ENCODE peak calls at places on chromosomes 5 and 9, in five cellular contexts. U is neuronal stem cell, T is IMR-90, S is H9, V is H1. M is an unnamed sample.

GRCh38 chr5:19531374-19531952 is 456.5 kb downstream of the CDH18 start:
- DNase-seq in V (no peak), U (no peak), T (no peak), S (no peak), M (no peak)

GRCh38 chr9:134193912-134194535 is 29.7 kb upstream of the RNU6ATAC start:
- DNase-seq in V (no peak), T (no peak), U (no peak), S (no peak), M (no peak)

GRCh38 chr5:73233461-73234151 is 60.6 kb downstream of the TMEM174 start:
- DNase-seq in U (peak; percentile 74), T (no peak), V (peak; percentile 76), S (peak; percentile 60), M (peak; percentile 28)

GRCh38 chr5:163705983-163706771 is 200.8 kb downstream of the MAT2B start:
- DNase-seq in U (no peak), T (peak; percentile 86), V (no peak), S (no peak), M (peak; percentile 40)

GRCh38 chr9:90987566-90987965 is 185.9 kb downstream of the SYK start:
- DNase-seq in U (no peak), T (no peak), S (no peak), V (no peak), M (no peak)

GRCh38 chr9:74379718-74380117 is 117.4 kb upstream of the RORB start:
- DNase-seq in V (peak; percentile 54), S (peak; percentile 72), T (no peak), U (peak; percentile 20), M (no peak)

GRCh38 chr5:154103223-154103622 is 64.5 kb downstream of the MFAP3 start:
- DNase-seq in T (no peak), V (no peak), S (no peak), U (no peak), M (no peak)

GRCh38 chr9:105046907-105047651 is 119.1 kb upstream of the ABCA1 start:
- DNase-seq in U (no peak), S (no peak), V (no peak), T (no peak), M (no peak)

GRCh38 chr9:14258840-14259239 is 55.1 kb downstream of the NFIB start:
- DNase-seq in T (peak; percentile 68), U (no peak), S (no peak), V (no peak), M (no peak)

GRCh38 chr9:77429928-77430327 is 218.2 kb downstream of the GNA14 start:
- DNase-seq in S (no peak), U (no peak), T (no peak), V (no peak), M (no peak)

GRCh38 chr5:147373328-147373727 is 136.5 kb downstream of the DPYSL3 start:
- DNase-seq in T (no peak), V (no peak), U (no peak), S (no peak), M (no peak)

GRCh38 chr5:147371290-147371689 is 136.5 kb downstream of the STK32A start:
- DNase-seq in U (no peak), S (no peak), T (no peak), V (no peak), M (no peak)

DNA sequence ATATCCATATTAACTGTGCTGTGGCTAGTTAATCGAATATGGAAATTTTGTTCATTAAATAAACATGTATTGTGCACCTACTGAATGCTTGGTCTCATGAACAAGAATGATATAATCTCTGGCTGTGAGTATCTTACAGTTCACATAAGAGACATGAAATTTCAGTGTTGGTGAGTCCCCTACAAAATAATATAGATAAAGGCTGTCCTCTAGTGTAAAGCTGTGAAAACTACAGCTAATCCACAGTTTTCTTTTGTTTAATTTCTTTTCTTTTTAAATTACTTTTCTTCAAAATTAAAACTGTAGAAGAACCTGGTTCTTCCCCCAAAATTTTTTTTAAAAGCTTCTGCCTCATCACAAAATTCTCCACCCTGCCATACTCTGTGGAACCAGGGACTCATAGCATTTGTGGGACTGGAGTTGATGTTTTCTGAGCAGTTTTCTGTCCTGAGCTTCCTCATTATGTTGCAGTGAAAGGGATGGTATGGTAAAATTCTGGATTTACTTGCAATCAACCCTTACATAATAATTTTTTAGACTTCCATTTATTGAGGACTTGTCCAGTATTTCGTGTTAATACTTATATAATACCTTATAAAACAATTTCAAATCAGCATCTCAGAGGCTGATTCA is 135.0 kb downstream of the STK32A start:
- DNase-seq in T (peak; percentile 20), U (no peak), V (no peak), S (no peak), M (peak; percentile 12)
- H2BK15ac ChIP-seq in T (no peak overlapping the region), U (no peak overlapping the region), V (no peak overlapping the region), S (no peak overlapping the region), M (no peak overlapping the region)

DNA sequence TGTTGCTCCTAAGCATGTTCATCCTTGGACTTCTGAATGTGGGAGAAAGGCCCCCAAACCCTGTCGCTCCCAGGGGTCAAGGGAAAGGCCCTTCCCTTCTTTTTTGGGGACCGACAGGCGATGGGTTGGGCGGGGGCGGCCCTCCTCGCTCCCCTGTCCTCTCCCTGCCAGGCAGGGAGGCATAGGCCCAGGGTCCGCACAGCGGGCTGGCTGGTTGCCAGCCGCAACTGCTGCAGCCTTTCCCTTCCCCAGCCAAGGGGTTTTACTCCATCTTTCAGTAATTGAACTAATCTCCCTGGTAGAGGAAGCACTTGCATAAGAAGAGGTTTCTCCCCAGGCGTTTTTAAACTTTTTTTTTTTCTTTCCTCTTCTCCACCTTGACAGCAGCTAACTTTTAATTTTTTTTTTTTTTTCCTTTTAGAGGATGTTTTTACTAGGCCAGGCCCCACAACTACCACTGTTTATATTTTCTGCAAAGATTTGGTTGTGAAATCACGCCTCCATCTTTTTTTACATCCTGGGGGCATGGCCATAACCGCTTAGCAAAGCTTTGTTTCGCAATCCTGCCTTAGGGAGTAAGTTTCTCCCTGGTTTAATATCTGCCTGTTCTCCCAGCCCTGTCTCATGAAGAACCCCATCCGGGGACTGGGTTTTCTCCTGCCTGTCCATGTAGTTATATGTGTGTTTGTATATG is 216.9 kb upstream of the ZNF608 start:
- DNase-seq in S (peak; percentile 55), V (peak; percentile 59), T (peak; percentile 95), U (no peak), M (peak; percentile 93)
- H4K91ac ChIP-seq in S (no peak overlapping the region), V (peak overlapping the region; percentile 71), T (peak overlapping the region; percentile 86), U (no peak overlapping the region), M (peak overlapping the region; percentile 97)

DNA sequence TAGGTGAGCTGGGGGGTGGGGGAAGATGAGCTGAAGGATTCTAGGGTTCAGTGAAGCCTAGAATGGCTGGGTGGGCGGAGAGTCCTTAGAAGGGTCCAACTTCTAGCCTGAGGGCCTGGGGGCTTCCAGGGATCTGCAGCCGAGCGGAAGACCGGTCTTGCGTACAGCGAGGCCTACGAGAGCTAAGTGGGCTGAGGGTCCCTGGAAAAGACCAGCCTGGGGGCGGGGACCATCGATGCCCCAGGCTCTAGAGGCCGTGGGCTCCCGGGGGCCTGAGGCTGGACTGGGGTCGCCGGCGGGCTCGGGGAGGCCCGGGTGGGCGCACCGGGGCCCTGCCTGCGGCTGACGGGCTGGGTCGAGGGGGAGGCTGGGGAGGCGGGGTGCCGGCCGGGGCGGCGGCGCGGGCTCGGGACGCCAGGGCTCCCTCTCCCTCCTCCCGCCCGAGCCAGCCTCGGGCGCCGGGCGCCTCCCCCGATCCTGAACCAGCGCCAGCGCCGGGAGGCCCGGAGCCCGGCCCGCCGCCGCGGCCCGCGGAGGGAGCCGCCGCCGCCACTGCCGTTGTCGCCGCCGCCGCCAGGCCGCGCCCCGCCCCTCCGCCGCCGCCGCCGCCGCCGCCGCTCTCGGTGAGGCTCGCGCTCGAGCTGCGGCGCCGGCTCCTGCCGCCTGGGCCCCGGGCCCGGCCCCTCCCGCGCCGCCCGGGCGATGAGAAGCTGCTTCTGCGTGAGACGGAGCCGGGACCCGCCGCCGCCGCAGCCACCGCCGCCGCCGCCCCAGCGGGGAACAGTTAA is at the start of gene MVB12B:
- DNase-seq in V (no peak), S (peak; percentile 46), U (peak; percentile 51), T (peak; percentile 8), M (peak; percentile 37)
- H2BK15ac ChIP-seq in V (no peak within 1 kb of the TSS), S (no peak within 1 kb of the TSS), U (peak within 1 kb of the TSS; percentile 38), T (no peak within 1 kb of the TSS), M (peak within 1 kb of the TSS; percentile 95)

DNA sequence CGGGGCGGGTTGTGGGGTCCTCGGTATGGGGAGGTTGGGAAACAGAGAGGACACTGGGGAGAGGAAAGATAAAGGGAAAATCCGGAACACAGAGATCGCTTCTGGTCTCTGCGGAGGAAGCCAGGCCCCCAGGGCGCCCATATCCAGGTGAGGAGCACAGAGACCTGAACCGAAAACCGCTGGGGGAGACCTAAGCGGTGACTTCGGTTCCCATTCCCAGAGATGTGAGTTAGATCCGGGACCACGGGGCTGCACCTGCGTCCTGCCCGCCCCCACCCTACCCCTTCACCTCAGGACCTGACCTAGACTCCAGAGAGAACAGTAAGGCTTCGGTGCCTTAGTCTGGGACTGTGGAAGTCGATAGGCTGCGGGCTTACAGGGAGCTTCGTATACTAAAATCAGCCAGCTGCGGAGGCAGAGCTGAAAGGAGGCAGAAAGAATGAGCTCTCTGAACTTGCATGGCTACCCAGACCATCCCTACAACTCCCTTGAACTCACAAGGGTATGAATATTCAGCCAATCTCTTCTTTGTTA is 463 bp upstream of the FAM13B start:
- DNase-seq in V (no peak), U (no peak), S (no peak), T (no peak), M (peak; percentile 29)
- H4K91ac ChIP-seq in V (peak overlapping the region; percentile 12), U (no peak overlapping the region), S (no peak overlapping the region), T (peak overlapping the region; percentile 89), M (peak overlapping the region; percentile 47)

GRCh38 chr9:127132921-127133647 is 10.6 kb upstream of the ANGPTL2 start:
- DNase-seq in S (peak; percentile 50), T (peak; percentile 75), V (peak; percentile 63), U (no peak), M (peak; percentile 92)

GRCh38 chr9:127130661-127131538 is 8.5 kb upstream of the ANGPTL2 start:
- DNase-seq in V (no peak), S (no peak), U (no peak), T (peak; percentile 97), M (peak; percentile 97)

GRCh38 chr9:127130235-127130634 is 7.8 kb upstream of the ANGPTL2 start:
- DNase-seq in T (no peak), U (no peak), V (no peak), S (no peak), M (no peak)

GRCh38 chr9:127132375-127132774 is 9.9 kb upstream of the ANGPTL2 start:
- DNase-seq in S (peak; percentile 24), U (no peak), T (no peak), V (no peak), M (no peak)

GRCh38 chr9:127131871-127132270 is 9.4 kb upstream of the ANGPTL2 start:
- DNase-seq in V (no peak), S (peak; percentile 19), U (no peak), T (peak; percentile 80), M (peak; percentile 79)
- H2BK15ac ChIP-seq in V (no peak overlapping the region), S (no peak overlapping the region), U (no peak overlapping the region), T (peak overlapping the region; percentile 65), M (no peak overlapping the region)

M was measured in mesenchymal stem cell.